ENCODE peak calls at places on chromosomes 4 and X, in seven cellular contexts. Y is SIG-M5; Q is activated effector memory CD4-positive, alpha-beta T cell treated with Interleukin-2 at 50 U/mL for 16 hours; W is SK-N-DZ; J is brain microvascular endothelial cell; V is cardiac muscle cell; R is OCI-M1. S is an unnamed sample.

GRCh38 chrX:32116047-32116446 is 1044.2 kb upstream of the FTHL17 start:
- DNase-seq in Y (no peak), Q (no peak), V (peak; percentile 2), R (peak; percentile 17), J (peak; percentile 1), W (no peak), S (no peak)

GRCh38 chr4:98682719-98683118 is 24.3 kb upstream of the TSPAN5 start:
- DNase-seq in Y (no peak), Q (no peak), R (peak; percentile 72), V (peak; percentile 52), W (no peak), J (no peak), S (no peak)

GRCh38 chr4:24645765-24646550 is 61.6 kb upstream of the DHX15 start:
- DNase-seq in V (no peak), W (no peak), Q (no peak), Y (no peak), R (no peak), J (no peak), S (no peak)

GRCh38 chrX:51834076-51834475 is 59.3 kb upstream of the MAGED1 start:
- DNase-seq in Y (no peak), V (no peak), W (no peak), R (peak; percentile 25), J (no peak), Q (no peak), S (no peak)

GRCh38 chrX:131763674-131764073 is 219.8 kb downstream of the OR13H1 start:
- DNase-seq in V (no peak), W (peak; percentile 82), Y (no peak), J (peak; percentile 61), R (no peak), Q (no peak), S (no peak)

GRCh38 chr4:6953751-6954380 is 44.2 kb downstream of the TBC1D14 start:
- DNase-seq in V (peak; percentile 87), W (no peak), Y (no peak), J (peak; percentile 76), Q (no peak), R (no peak), S (peak; percentile 54)

GRCh38 chr4:140800686-140801085 is 44.5 kb upstream of the TBC1D9 start:
- DNase-seq in Y (no peak), R (no peak), J (no peak), W (no peak), V (no peak), Q (no peak), S (no peak)

GRCh38 chrX:66030505-66031317 is 9.2 kb downstream of the VSIG4 start:
- DNase-seq in V (peak; percentile 36), J (peak; percentile 1), W (no peak), R (peak; percentile 77), Y (no peak), Q (no peak), S (no peak)

GRCh38 chr4:4490816-4491215 is 51.0 kb downstream of the STX18 start:
- DNase-seq in V (no peak), J (no peak), R (no peak), Q (no peak), Y (no peak), W (no peak), S (no peak)

GRCh38 chr4:77706717-77707116 is 101.1 kb downstream of the CXCL13 start:
- DNase-seq in J (no peak), V (no peak), Y (no peak), Q (no peak), R (no peak), W (no peak), S (no peak)

GRCh38 chr4:133151681-133152329 is 2.7 kb downstream of the PCDH10 start:
- DNase-seq in J (peak; percentile 9), R (no peak), Y (no peak), V (peak; percentile 30), Q (no peak), W (peak; percentile 46), S (no peak)

GRCh38 chr4:71240094-71240493 is 98.7 kb upstream of the SLC4A4 start:
- DNase-seq in Y (no peak), W (no peak), Q (no peak), R (no peak), V (no peak), J (no peak), S (no peak)

GRCh38 chrX:105191878-105192277 is 28.6 kb downstream of the TEX13A start:
- DNase-seq in J (peak; percentile 3), Y (no peak), R (no peak), V (peak; percentile 14), W (peak; percentile 11), Q (no peak), S (no peak)

GRCh38 chr4:116880625-116881024 is 204.8 kb downstream of the TRAM1L1 start:
- DNase-seq in W (no peak), Q (no peak), R (peak; percentile 66), J (no peak), Y (no peak), V (no peak), S (no peak)

GRCh38 chr4:47482326-47482725 is 2.7 kb upstream of the ATP10D start:
- DNase-seq in R (peak; percentile 30), Q (no peak), W (no peak), Y (no peak), V (peak; percentile 60), J (peak; percentile 73), S (no peak)

GRCh38 chr4:7661846-7662506 is 227.2 kb upstream of the PSAPL1 start:
- DNase-seq in Q (no peak), V (no peak), J (no peak), Y (no peak), R (no peak), W (no peak), S (no peak)

GRCh38 chr4:33054656-33055055 is 2334.5 kb downstream of the PCDH7 start:
- DNase-seq in V (no peak), Q (no peak), R (no peak), W (no peak), Y (no peak), J (no peak), S (no peak)

GRCh38 chrX:40578039-40578438 is 2.7 kb upstream of the ATP6AP2 start:
- DNase-seq in Q (no peak), Y (no peak), V (no peak), W (no peak), R (no peak), J (no peak), S (no peak)

GRCh38 chr4:165874072-165874798 is 1.2 kb downstream of the TLL1 start:
- DNase-seq in R (no peak), J (no peak), V (peak; percentile 18), Y (no peak), W (no peak), Q (no peak), S (no peak)

GRCh38 chrX:136203438-136203837 is 47.8 kb downstream of the MAP7D3 start:
- DNase-seq in Q (no peak), W (no peak), V (no peak), Y (no peak), R (no peak), J (no peak), S (no peak)

GRCh38 chrX:12360991-12361598 is 222.8 kb downstream of the FRMPD4 start:
- DNase-seq in R (no peak), Q (no peak), Y (no peak), J (no peak), V (peak; percentile 14), W (no peak), S (no peak)

GRCh38 chrX:30643313-30643821 is 9.9 kb upstream of the GK start:
- DNase-seq in Y (peak; percentile 69), J (no peak), R (peak; percentile 51), W (no peak), Q (no peak), V (peak; percentile 70), S (no peak)

GRCh38 chrX:17192111-17192510 is 182.9 kb upstream of the NHS start:
- DNase-seq in Y (no peak), W (no peak), J (no peak), R (no peak), V (no peak), Q (no peak), S (no peak)

GRCh38 chr4:107666134-107666533 is 53.9 kb downstream of the PAPSS1 start:
- DNase-seq in V (peak; percentile 68), Y (no peak), R (peak; percentile 60), W (no peak), J (no peak), Q (no peak), S (no peak)

GRCh38 chrX:71111141-71111843 is at the start of gene IL2RG:
- DNase-seq in Q (peak; percentile 62), J (no peak), Y (peak; percentile 3), V (no peak), R (peak; percentile 66), W (no peak), S (no peak)

GRCh38 chr4:13988347-13989265 is 361.1 kb upstream of the BOD1L1 start:
- DNase-seq in J (peak; percentile 98), Y (no peak), R (no peak), W (no peak), V (peak; percentile 97), Q (no peak), S (peak; percentile 43)

S was measured in gastrocnemius medialis.